ENCODE peak calls at places on chromosomes 16 and 17, in eight cellular contexts. O, Q, W, P, A, T, R and J are unnamed samples.

GRCh38 chr17:14196337-14196997 is 40.2 kb downstream of the CDRT15 start:
- DNase-seq in O (no peak), R (no peak), W (no peak), T (no peak), A (no peak), Q (no peak), P (no peak), J (no peak)

GRCh38 chr17:55348749-55349354 is 72.8 kb downstream of the MMD start:
- DNase-seq in Q (no peak), O (no peak), P (peak; percentile 14), T (peak; percentile 53), R (peak; percentile 17), W (no peak), A (peak; percentile 52), J (no peak)

GRCh38 chr17:39920218-39921210 is 2.1 kb upstream of the GSDMB start:
- DNase-seq in A (no peak), T (peak; percentile 22), R (no peak), O (no peak), Q (peak; percentile 18), W (no peak), P (peak; percentile 48), J (no peak)

GRCh38 chr17:76265624-76266243 is 586 bp downstream of the UBALD2 start:
- DNase-seq in O (no peak), A (peak; percentile 83), Q (no peak), P (no peak), W (no peak), T (peak; percentile 73), R (no peak), J (no peak)

GRCh38 chr16:11583889-11584565 is 2.7 kb downstream of the LITAF start:
- DNase-seq in A (peak; percentile 45), O (no peak), T (no peak), W (no peak), P (no peak), Q (no peak), R (no peak), J (no peak)

GRCh38 chr17:62739666-62740065 is 68.4 kb downstream of the MARCHF10 start:
- DNase-seq in Q (no peak), W (no peak), O (no peak), R (no peak), T (no peak), P (no peak), A (no peak), J (no peak)

GRCh38 chr16:13425840-13426239 is 494.1 kb upstream of the ERCC4 start:
- DNase-seq in O (no peak), R (no peak), A (no peak), P (no peak), T (no peak), W (no peak), Q (no peak), J (no peak)

GRCh38 chr17:31582151-31582907 is 190.9 kb downstream of the RAB11FIP4 start:
- DNase-seq in A (peak; percentile 79), R (no peak), T (no peak), O (no peak), W (peak; percentile 46), P (no peak), Q (no peak), J (no peak)

GRCh38 chr16:16974192-16974591 is 496.6 kb downstream of the XYLT1 start:
- DNase-seq in T (no peak), R (no peak), W (no peak), A (no peak), O (no peak), P (no peak), Q (no peak), J (no peak)

GRCh38 chr16:9458816-9459215 is 367.4 kb downstream of the HAPSTR1 start:
- DNase-seq in T (no peak), Q (no peak), W (no peak), R (no peak), P (no peak), O (no peak), A (no peak), J (no peak)

GRCh38 chr17:63435681-63436522 is 10.2 kb downstream of the CYB561 start:
- DNase-seq in R (no peak), W (no peak), T (no peak), Q (no peak), P (no peak), A (no peak), O (no peak), J (no peak)

GRCh38 chr17:47879776-47880452 is 16.1 kb upstream of the SP2 start:
- DNase-seq in T (no peak), Q (no peak), P (no peak), O (no peak), R (no peak), A (no peak), W (no peak), J (no peak)

GRCh38 chr17:48036693-48037035 is 933 bp downstream of the COPZ2 start:
- DNase-seq in W (no peak), P (no peak), A (no peak), R (no peak), Q (no peak), O (no peak), T (no peak), J (no peak)

GRCh38 chr16:4298761-4299522 is 16.9 kb upstream of the GLIS2 start:
- DNase-seq in Q (no peak), A (peak; percentile 88), R (no peak), T (peak; percentile 62), O (no peak), W (no peak), P (no peak), J (no peak)

GRCh38 chr16:3131755-3132377 is 3.0 kb upstream of the ZNF213 start:
- DNase-seq in P (peak; percentile 34), O (no peak), T (peak; percentile 66), R (no peak), A (no peak), Q (peak; percentile 16), W (no peak), J (no peak)

GRCh38 chr16:14334366-14335105 is 263.4 kb downstream of the MRTFB start:
- DNase-seq in O (peak; percentile 26), P (no peak), T (no peak), R (no peak), A (no peak), Q (no peak), W (no peak), J (no peak)

GRCh38 chr17:17146791-17147406 is 59.2 kb downstream of the PLD6 start:
- DNase-seq in O (no peak), W (no peak), T (no peak), P (no peak), R (no peak), Q (no peak), A (no peak), J (no peak)

GRCh38 chr17:78226055-78226751 is 5.2 kb upstream of the TMEM235 start:
- DNase-seq in P (no peak), O (no peak), A (no peak), T (no peak), W (no peak), Q (no peak), R (no peak), J (no peak)

GRCh38 chr17:47368262-47368661 is 44.5 kb downstream of the EFCAB13 start:
- DNase-seq in R (no peak), Q (no peak), A (no peak), T (no peak), P (no peak), O (no peak), W (no peak), J (no peak)

GRCh38 chr16:11539635-11540034 is 47.1 kb downstream of the LITAF start:
- DNase-seq in W (no peak), A (no peak), T (no peak), P (no peak), Q (no peak), O (no peak), R (no peak), J (no peak)